ENCODE peak calls at places on chromosomes 4 and X, in eight cellular contexts. P is A673, Z is H1, O is spleen, X is dorsolateral prefrontal cortex, D is tibial artery, G is stomach, L is astrocyte of the spinal cord. R is an unnamed sample.

GRCh38 chr4:40247350-40247749 is 50.5 kb downstream of the RHOH start:
- DNase-seq in L (no peak), Z (no peak), D (no peak), O (peak; percentile 89), P (no peak), X (no peak), G (no peak), R (peak; percentile 67)

GRCh38 chrX:13742397-13743176 is 8.0 kb downstream of the OFD1 start:
- DNase-seq in D (no peak), O (no peak), G (no peak), Z (no peak), P (no peak), X (no peak), L (no peak), R (no peak)

GRCh38 chr4:16123356-16124084 is 39.7 kb upstream of the PROM1 start:
- DNase-seq in G (peak; percentile 39), P (no peak), L (no peak), Z (no peak), X (no peak), D (no peak), O (no peak), R (no peak)

GRCh38 chrX:108359811-108360602 is 78.2 kb downstream of the COL4A6 start:
- DNase-seq in X (no peak), D (no peak), Z (no peak), P (no peak), G (no peak), O (no peak), L (no peak), R (no peak)

GRCh38 chrX:133999013-133999705 is 13.8 kb upstream of the GPC3 start:
- DNase-seq in P (no peak), D (no peak), Z (no peak), X (no peak), G (no peak), L (no peak), O (no peak), R (no peak)

GRCh38 chr4:9924750-9925149 is 96.5 kb downstream of the SLC2A9 start:
- DNase-seq in Z (no peak), X (no peak), G (no peak), D (no peak), L (no peak), P (no peak), O (no peak), R (no peak)

GRCh38 chr4:925771-926500 is 6.2 kb downstream of the GAK start:
- DNase-seq in Z (no peak), G (no peak), P (no peak), D (peak; percentile 33), X (no peak), L (no peak), O (peak; percentile 68), R (no peak)

GRCh38 chr4:181677203-181677602 is 566.0 kb upstream of the TENM3 start:
- DNase-seq in G (no peak), P (no peak), L (no peak), O (no peak), D (no peak), X (no peak), Z (no peak), R (no peak)

GRCh38 chrX:135531813-135532212 is 11.4 kb downstream of the INTS6L start:
- DNase-seq in G (no peak), Z (no peak), D (no peak), P (no peak), O (no peak), X (no peak), L (no peak), R (no peak)

GRCh38 chr4:3871181-3871852 is 105.1 kb downstream of the ADRA2C start:
- DNase-seq in X (no peak), P (peak; percentile 77), G (no peak), D (peak; percentile 45), O (peak; percentile 83), Z (peak; percentile 61), L (no peak), R (no peak)

GRCh38 chr4:73445383-73446335 is 9.6 kb downstream of the AFP start:
- DNase-seq in G (no peak), Z (no peak), L (no peak), P (no peak), D (no peak), X (no peak), O (no peak), R (no peak)

GRCh38 chrX:104137496-104137895 is 19.3 kb downstream of the SLC25A53 start:
- DNase-seq in O (no peak), D (no peak), P (peak; percentile 21), Z (no peak), L (peak; percentile 4), G (no peak), X (no peak), R (no peak)

GRCh38 chrX:80173261-80173660 is 158.7 kb downstream of the TBX22 start:
- DNase-seq in P (no peak), D (no peak), Z (no peak), L (no peak), O (no peak), G (no peak), X (no peak), R (no peak)

GRCh38 chr4:118865091-118865708 is 23.5 kb upstream of the SYNPO2 start:
- DNase-seq in Z (no peak), O (no peak), G (peak; percentile 52), D (no peak), L (peak; percentile 64), P (peak; percentile 68), X (no peak), R (no peak)

GRCh38 chr4:73870778-73871177 is 1.6 kb downstream of the CXCL1 start:
- DNase-seq in X (no peak), O (no peak), G (no peak), L (no peak), Z (no peak), D (no peak), P (no peak), R (no peak)

GRCh38 chr4:152634110-152634760 is 45.6 kb downstream of the TMEM154 start:
- DNase-seq in L (no peak), O (no peak), G (no peak), X (no peak), D (no peak), P (no peak), Z (no peak), R (no peak)

GRCh38 chr4:170089274-170089742 is 448 bp downstream of the AADAT start:
- DNase-seq in Z (no peak), O (no peak), D (no peak), G (no peak), X (peak; percentile 30), L (peak; percentile 57), P (peak; percentile 58), R (peak; percentile 37)

GRCh38 chr4:174631901-174632758 is 109.8 kb upstream of the HPGD start:
- DNase-seq in D (no peak), G (no peak), L (peak; percentile 58), Z (no peak), P (peak; percentile 75), X (no peak), O (no peak), R (peak; percentile 20)

GRCh38 chr4:7209699-7210098 is 17.4 kb downstream of the SORCS2 start:
- DNase-seq in Z (no peak), D (no peak), O (no peak), G (no peak), L (no peak), X (no peak), P (no peak), R (no peak)

GRCh38 chrX:108464604-108465003 is 25.0 kb downstream of the COL4A5 start:
- DNase-seq in D (no peak), X (no peak), G (no peak), O (no peak), L (peak; percentile 45), P (no peak), Z (no peak), R (no peak)

GRCh38 chrX:118272237-118272636 is 73.7 kb upstream of the WDR44 start:
- DNase-seq in D (no peak), Z (no peak), G (no peak), P (peak; percentile 47), L (peak; percentile 26), O (no peak), X (no peak), R (no peak)

GRCh38 chr4:5368426-5368825 is 317.1 kb downstream of the STK32B start:
- DNase-seq in D (no peak), L (no peak), Z (no peak), X (no peak), P (no peak), O (no peak), G (no peak), R (no peak)

GRCh38 chrX:107674480-107675364 is 46.4 kb downstream of the PRPS1 start:
- DNase-seq in Z (no peak), D (peak; percentile 88), O (peak; percentile 85), L (peak; percentile 86), P (no peak), G (peak; percentile 58), X (no peak), R (peak; percentile 64)

GRCh38 chr4:114384629-114385028 is 214.0 kb upstream of the UGT8 start:
- DNase-seq in X (no peak), Z (no peak), G (no peak), D (no peak), P (peak; percentile 58), O (no peak), L (peak; percentile 68), R (no peak)

GRCh38 chrX:153423652-153424051 is 12.4 kb downstream of the ZFP92 start:
- DNase-seq in G (no peak), X (no peak), O (no peak), D (no peak), P (no peak), Z (no peak), L (no peak), R (no peak)

GRCh38 chr4:90745176-90745575 is 618.0 kb downstream of the CCSER1 start:
- DNase-seq in G (no peak), L (no peak), O (no peak), D (no peak), Z (no peak), X (no peak), P (no peak), R (no peak)

GRCh38 chr4:101790521-101791188 is at the start of gene BANK1:
- DNase-seq in O (peak; percentile 96), X (peak; percentile 8), P (no peak), D (peak; percentile 60), Z (peak; percentile 67), G (peak; percentile 62), L (peak; percentile 27), R (peak; percentile 56)

GRCh38 chr4:59818656-59819055 is 1381.5 kb upstream of the ADGRL3 start:
- DNase-seq in D (no peak), G (no peak), P (no peak), Z (no peak), O (no peak), X (peak; percentile 3), L (peak; percentile 48), R (no peak)
- H3K4me3 ChIP-seq in D (no peak overlapping the region), G (no peak overlapping the region), P (no peak overlapping the region), Z (no peak overlapping the region), O (peak overlapping the region; percentile 16), X (peak overlapping the region; percentile 56), L (peak overlapping the region; percentile 37), R (no peak overlapping the region)

GRCh38 chr4:89486042-89486441 is 178.4 kb upstream of the GPRIN3 start:
- DNase-seq in O (no peak), G (no peak), X (no peak), Z (no peak), P (no peak), L (peak; percentile 46), D (no peak), R (no peak)
- TF ChIP-seq CTCF in O (no peak), G (no peak), X (peak; percentile 2), Z (no peak), P (peak; percentile 39), L (peak; percentile 50), D (no peak), R (no peak)

GRCh38 chr4:17633600-17633999 is 19.2 kb downstream of the MED28 start:
- DNase-seq in D (no peak), L (no peak), Z (no peak), X (no peak), P (no peak), O (no peak), G (no peak), R (no peak)
- H3K4me3 ChIP-seq in D (no peak overlapping the region), L (no peak overlapping the region), Z (no peak overlapping the region), X (no peak overlapping the region), P (no peak overlapping the region), O (no peak overlapping the region), G (no peak overlapping the region), R (no peak overlapping the region)

GRCh38 chrX:15214614-15215013 is 55.3 kb downstream of the ASB9 start:
- DNase-seq in P (no peak), Z (no peak), X (no peak), D (no peak), G (no peak), O (no peak), L (no peak), R (no peak)
- TF ChIP-seq CTCF in P (no peak), Z (no peak), X (no peak), D (no peak), G (no peak), O (no peak), L (no peak), R (no peak)